ENCODE peak calls at places on chromosomes 11 and 22, in five cellular contexts. S is naive thymus-derived CD8-positive, alpha-beta T cell; P is cortex of kidney; Q is GOT3; M is ELF-1. O is an unnamed sample.

GRCh38 chr11:36509694-36510566 is at the start of gene TRAF6:
- DNase-seq in S (peak), P (no peak), Q (peak), M (peak), O (peak)

GRCh38 chr11:87030458-87031054 is 7.2 kb upstream of the TMEM135 start:
- DNase-seq in S (no peak), P (no peak), Q (no peak), M (no peak), O (no peak)

GRCh38 chr11:118845369-118845768 is 38.3 kb upstream of the CXCR5 start:
- DNase-seq in S (no peak), P (no peak), Q (no peak), M (no peak), O (no peak)

GRCh38 chr11:19934828-19935259 is 222.2 kb downstream of the NAV2 start:
- DNase-seq in S (no peak), P (no peak), Q (no peak), M (no peak), O (no peak)

GRCh38 chr11:44842219-44842618 is 108.5 kb downstream of the TP53I11 start:
- DNase-seq in S (no peak), P (no peak), Q (no peak), M (no peak), O (no peak)

GRCh38 chr11:75565916-75566762 is 4.1 kb downstream of the SERPINH1 start:
- DNase-seq in S (peak), P (no peak), Q (no peak), M (no peak), O (no peak)

GRCh38 chr11:68978931-68979591 is 1.7 kb downstream of the MRGPRD start:
- DNase-seq in S (no peak), P (no peak), Q (no peak), M (no peak), O (peak)

GRCh38 chr11:134181707-134182106 is 42.1 kb downstream of the NCAPD3 start:
- DNase-seq in S (no peak), P (no peak), Q (no peak), M (no peak), O (no peak)

GRCh38 chr11:85779956-85780640 is 30.8 kb downstream of the SYTL2 start:
- DNase-seq in S (no peak), P (no peak), Q (no peak), M (no peak), O (no peak)

GRCh38 chr22:20062766-20063083 is 17.3 kb upstream of the DGCR8 start:
- DNase-seq in S (no peak), P (no peak), Q (no peak), M (peak), O (no peak)

O was measured in upper lobe of left lung.